ENCODE peak calls at places on chromosomes 11 and 22, in six cellular contexts. One of them, this sample, is unnamed.
A peak's percentile ranks its signal among the peaks of the same experiment; 100 is the strongest.

GRCh38 chr11:119522609-119523008 is 99.6 kb upstream of the THY1 start:
- DNase-seq in stimulated activated CD4-positive, alpha-beta T cell treated with anti-CD3 and anti-CD28 coated beads, Interleukin-4, amount 100 ng/mL, for 24 hours: no peak
- DNase-seq in ELF-1: no peak
- DNase-seq in T-helper 2 cell: no peak
- DNase-seq in fibroblast of mammary gland: no peak
- DNase-seq in activated CD8-positive, alpha-beta memory T cell treated with anti-CD3 and anti-CD28 coated beads, Interleukin-2, amount 50 U/mL, for 48 hours: no peak
- DNase-seq in this sample: no peak

GRCh38 chr22:20422965-20423635 is 14.5 kb downstream of the SCARF2 start:
- DNase-seq in stimulated activated CD4-positive, alpha-beta T cell treated with anti-CD3 and anti-CD28 coated beads, Interleukin-4, amount 100 ng/mL, for 24 hours: no peak
- DNase-seq in ELF-1: no peak
- DNase-seq in T-helper 2 cell: no peak
- DNase-seq in fibroblast of mammary gland: no peak
- DNase-seq in activated CD8-positive, alpha-beta memory T cell treated with anti-CD3 and anti-CD28 coated beads, Interleukin-2, amount 50 U/mL, for 48 hours: no peak
- DNase-seq in this sample: no peak

GRCh38 chr11:63875506-63875905 is 36.6 kb downstream of the MARK2 start:
- DNase-seq in stimulated activated CD4-positive, alpha-beta T cell treated with anti-CD3 and anti-CD28 coated beads, Interleukin-4, amount 100 ng/mL, for 24 hours: no peak
- DNase-seq in ELF-1: no peak
- DNase-seq in T-helper 2 cell: no peak
- DNase-seq in fibroblast of mammary gland: no peak
- DNase-seq in activated CD8-positive, alpha-beta memory T cell treated with anti-CD3 and anti-CD28 coated beads, Interleukin-2, amount 50 U/mL, for 48 hours: no peak
- DNase-seq in this sample: no peak

GRCh38 chr11:99601179-99601578 is 580.4 kb downstream of the CNTN5 start:
- DNase-seq in stimulated activated CD4-positive, alpha-beta T cell treated with anti-CD3 and anti-CD28 coated beads, Interleukin-4, amount 100 ng/mL, for 24 hours: no peak
- DNase-seq in ELF-1: no peak
- DNase-seq in T-helper 2 cell: no peak
- DNase-seq in fibroblast of mammary gland: no peak
- DNase-seq in activated CD8-positive, alpha-beta memory T cell treated with anti-CD3 and anti-CD28 coated beads, Interleukin-2, amount 50 U/mL, for 48 hours: no peak
- DNase-seq in this sample: no peak

GRCh38 chr11:60498853-60499252 is 6.3 kb downstream of the MS4A12 start:
- DNase-seq in stimulated activated CD4-positive, alpha-beta T cell treated with anti-CD3 and anti-CD28 coated beads, Interleukin-4, amount 100 ng/mL, for 24 hours: no peak
- DNase-seq in ELF-1: no peak
- DNase-seq in T-helper 2 cell: no peak
- DNase-seq in fibroblast of mammary gland: no peak
- DNase-seq in activated CD8-positive, alpha-beta memory T cell treated with anti-CD3 and anti-CD28 coated beads, Interleukin-2, amount 50 U/mL, for 48 hours: no peak
- DNase-seq in this sample: no peak

GRCh38 chr11:118607401-118608267 is at the start of gene PHLDB1:
- DNase-seq in stimulated activated CD4-positive, alpha-beta T cell treated with anti-CD3 and anti-CD28 coated beads, Interleukin-4, amount 100 ng/mL, for 24 hours: peak; percentile 33
- DNase-seq in ELF-1: peak; percentile 79
- DNase-seq in T-helper 2 cell: no peak
- DNase-seq in fibroblast of mammary gland: peak; percentile 80
- DNase-seq in activated CD8-positive, alpha-beta memory T cell treated with anti-CD3 and anti-CD28 coated beads, Interleukin-2, amount 50 U/mL, for 48 hours: peak; percentile 75
- DNase-seq in this sample: no peak

GRCh38 chr11:112355726-112356125 is 95.1 kb upstream of the PLET1 start:
- DNase-seq in stimulated activated CD4-positive, alpha-beta T cell treated with anti-CD3 and anti-CD28 coated beads, Interleukin-4, amount 100 ng/mL, for 24 hours: no peak
- DNase-seq in ELF-1: peak; percentile 67
- DNase-seq in T-helper 2 cell: no peak
- DNase-seq in fibroblast of mammary gland: peak; percentile 25
- DNase-seq in activated CD8-positive, alpha-beta memory T cell treated with anti-CD3 and anti-CD28 coated beads, Interleukin-2, amount 50 U/mL, for 48 hours: no peak
- DNase-seq in this sample: no peak

GRCh38 chr11:103881518-103882070 is 154.8 kb upstream of the DDI1 start:
- DNase-seq in stimulated activated CD4-positive, alpha-beta T cell treated with anti-CD3 and anti-CD28 coated beads, Interleukin-4, amount 100 ng/mL, for 24 hours: no peak
- DNase-seq in ELF-1: no peak
- DNase-seq in T-helper 2 cell: no peak
- DNase-seq in fibroblast of mammary gland: no peak
- DNase-seq in activated CD8-positive, alpha-beta memory T cell treated with anti-CD3 and anti-CD28 coated beads, Interleukin-2, amount 50 U/mL, for 48 hours: no peak
- DNase-seq in this sample: no peak

GRCh38 chr11:45859661-45860140 is 12.4 kb downstream of the CRY2 start:
- DNase-seq in stimulated activated CD4-positive, alpha-beta T cell treated with anti-CD3 and anti-CD28 coated beads, Interleukin-4, amount 100 ng/mL, for 24 hours: no peak
- DNase-seq in ELF-1: peak; percentile 56
- DNase-seq in T-helper 2 cell: no peak
- DNase-seq in fibroblast of mammary gland: peak; percentile 98
- DNase-seq in activated CD8-positive, alpha-beta memory T cell treated with anti-CD3 and anti-CD28 coated beads, Interleukin-2, amount 50 U/mL, for 48 hours: no peak
- DNase-seq in this sample: peak; percentile 81

GRCh38 chr11:2517386-2518064 is 72.7 kb downstream of the KCNQ1 start:
- DNase-seq in stimulated activated CD4-positive, alpha-beta T cell treated with anti-CD3 and anti-CD28 coated beads, Interleukin-4, amount 100 ng/mL, for 24 hours: peak; percentile 1
- DNase-seq in ELF-1: no peak
- DNase-seq in T-helper 2 cell: no peak
- DNase-seq in fibroblast of mammary gland: no peak
- DNase-seq in activated CD8-positive, alpha-beta memory T cell treated with anti-CD3 and anti-CD28 coated beads, Interleukin-2, amount 50 U/mL, for 48 hours: peak; percentile 40
- DNase-seq in this sample: no peak

GRCh38 chr22:41429232-41429945 is 17.2 kb downstream of the TOB2 start:
- DNase-seq in stimulated activated CD4-positive, alpha-beta T cell treated with anti-CD3 and anti-CD28 coated beads, Interleukin-4, amount 100 ng/mL, for 24 hours: no peak
- DNase-seq in ELF-1: no peak
- DNase-seq in T-helper 2 cell: no peak
- DNase-seq in fibroblast of mammary gland: no peak
- DNase-seq in activated CD8-positive, alpha-beta memory T cell treated with anti-CD3 and anti-CD28 coated beads, Interleukin-2, amount 50 U/mL, for 48 hours: no peak
- DNase-seq in this sample: no peak

GRCh38 chr11:2812371-2812991 is 73.1 kb downstream of the CDKN1C start:
- DNase-seq in stimulated activated CD4-positive, alpha-beta T cell treated with anti-CD3 and anti-CD28 coated beads, Interleukin-4, amount 100 ng/mL, for 24 hours: no peak
- DNase-seq in ELF-1: peak; percentile 51
- DNase-seq in T-helper 2 cell: no peak
- DNase-seq in fibroblast of mammary gland: no peak
- DNase-seq in activated CD8-positive, alpha-beta memory T cell treated with anti-CD3 and anti-CD28 coated beads, Interleukin-2, amount 50 U/mL, for 48 hours: no peak
- DNase-seq in this sample: no peak

GRCh38 chr11:35335226-35335625 is 84.1 kb downstream of the SLC1A2 start:
- DNase-seq in stimulated activated CD4-positive, alpha-beta T cell treated with anti-CD3 and anti-CD28 coated beads, Interleukin-4, amount 100 ng/mL, for 24 hours: no peak
- DNase-seq in ELF-1: no peak
- DNase-seq in T-helper 2 cell: no peak
- DNase-seq in fibroblast of mammary gland: peak; percentile 85
- DNase-seq in activated CD8-positive, alpha-beta memory T cell treated with anti-CD3 and anti-CD28 coated beads, Interleukin-2, amount 50 U/mL, for 48 hours: no peak
- DNase-seq in this sample: no peak